ENCODE peak calls at places on chromosome 16, in ten cellular contexts. One of them, this sample, is unnamed.

GRCh38 chr16:54356391-54356790 is 69.8 kb upstream of the IRX3 start:
- DNase-seq in breast epithelium: no peak
- DNase-seq in prostate gland: no peak
- DNase-seq in HCT116: no peak
- DNase-seq in GM23338: no peak
- DNase-seq in endothelial cell of umbilical vein: no peak
- DNase-seq in upper lobe of left lung: no peak
- DNase-seq in stomach: no peak
- DNase-seq in H1: no peak
- DNase-seq in transverse colon: no peak
- DNase-seq in this sample: no peak

GRCh38 chr16:57029161-57030160 is 40.1 kb downstream of the NLRC5 start:
- DNase-seq in HCT116: no peak
- DNase-seq in transverse colon: no peak
- DNase-seq in endothelial cell of umbilical vein: no peak
- DNase-seq in stomach: no peak
- DNase-seq in GM23338: no peak
- DNase-seq in breast epithelium: no peak
- DNase-seq in upper lobe of left lung: no peak
- DNase-seq in H1: no peak
- DNase-seq in prostate gland: no peak
- DNase-seq in this sample: no peak

GRCh38 chr16:73549960-73550359 is 502.0 kb upstream of the ZFHX3 start:
- DNase-seq in transverse colon: no peak
- DNase-seq in prostate gland: no peak
- DNase-seq in breast epithelium: no peak
- DNase-seq in H1: no peak
- DNase-seq in upper lobe of left lung: no peak
- DNase-seq in GM23338: no peak
- DNase-seq in HCT116: no peak
- DNase-seq in stomach: no peak
- DNase-seq in endothelial cell of umbilical vein: no peak
- DNase-seq in this sample: no peak

GRCh38 chr16:68070249-68070725 is 14.9 kb upstream of the NFATC3 start:
- DNase-seq in endothelial cell of umbilical vein: no peak
- DNase-seq in HCT116: no peak
- DNase-seq in upper lobe of left lung: no peak
- DNase-seq in stomach: no peak
- DNase-seq in breast epithelium: no peak
- DNase-seq in H1: peak
- DNase-seq in GM23338: no peak
- DNase-seq in transverse colon: no peak
- DNase-seq in prostate gland: no peak
- DNase-seq in this sample: no peak

GRCh38 chr16:75301804-75302203 is 50.4 kb upstream of the BCAR1 start:
- DNase-seq in breast epithelium: no peak
- DNase-seq in prostate gland: no peak
- DNase-seq in HCT116: no peak
- DNase-seq in transverse colon: no peak
- DNase-seq in GM23338: no peak
- DNase-seq in stomach: no peak
- DNase-seq in endothelial cell of umbilical vein: no peak
- DNase-seq in H1: no peak
- DNase-seq in upper lobe of left lung: no peak
- DNase-seq in this sample: no peak

GRCh38 chr16:84823484-84823883 is 3.7 kb downstream of the CRISPLD2 start:
- DNase-seq in transverse colon: no peak
- DNase-seq in GM23338: no peak
- DNase-seq in H1: no peak
- DNase-seq in stomach: no peak
- DNase-seq in upper lobe of left lung: no peak
- DNase-seq in breast epithelium: no peak
- DNase-seq in HCT116: no peak
- DNase-seq in prostate gland: no peak
- DNase-seq in endothelial cell of umbilical vein: no peak
- DNase-seq in this sample: no peak

GRCh38 chr16:64428463-64428862 is 693.4 kb downstream of the CDH11 start:
- DNase-seq in HCT116: no peak
- DNase-seq in upper lobe of left lung: no peak
- DNase-seq in transverse colon: no peak
- DNase-seq in prostate gland: no peak
- DNase-seq in H1: no peak
- DNase-seq in breast epithelium: no peak
- DNase-seq in GM23338: no peak
- DNase-seq in endothelial cell of umbilical vein: peak
- DNase-seq in stomach: no peak
- DNase-seq in this sample: no peak

GRCh38 chr16:68275611-68276191 is 11.4 kb downstream of the SLC7A6 start:
- DNase-seq in stomach: no peak
- DNase-seq in upper lobe of left lung: no peak
- DNase-seq in GM23338: no peak
- DNase-seq in breast epithelium: no peak
- DNase-seq in prostate gland: peak
- DNase-seq in H1: no peak
- DNase-seq in transverse colon: no peak
- DNase-seq in endothelial cell of umbilical vein: no peak
- DNase-seq in HCT116: no peak
- DNase-seq in this sample: no peak

GRCh38 chr16:31451201-31451600 is 8.1 kb upstream of the ARMC5 start:
- DNase-seq in transverse colon: no peak
- DNase-seq in GM23338: no peak
- DNase-seq in HCT116: no peak
- DNase-seq in upper lobe of left lung: no peak
- DNase-seq in stomach: no peak
- DNase-seq in breast epithelium: no peak
- DNase-seq in H1: no peak
- DNase-seq in endothelial cell of umbilical vein: no peak
- DNase-seq in prostate gland: no peak
- DNase-seq in this sample: no peak

GRCh38 chr16:89268987-89269735 is 51.7 kb downstream of the ZNF778 start:
- DNase-seq in GM23338: no peak
- DNase-seq in upper lobe of left lung: no peak
- DNase-seq in breast epithelium: no peak
- DNase-seq in prostate gland: no peak
- DNase-seq in HCT116: no peak
- DNase-seq in stomach: no peak
- DNase-seq in transverse colon: no peak
- DNase-seq in H1: no peak
- DNase-seq in endothelial cell of umbilical vein: no peak
- DNase-seq in this sample: no peak

GRCh38 chr16:23254338-23254737 is 47.8 kb upstream of the SCNN1B start:
- DNase-seq in endothelial cell of umbilical vein: no peak
- DNase-seq in H1: no peak
- DNase-seq in GM23338: peak
- DNase-seq in upper lobe of left lung: no peak
- DNase-seq in transverse colon: no peak
- DNase-seq in prostate gland: no peak
- DNase-seq in breast epithelium: no peak
- DNase-seq in stomach: no peak
- DNase-seq in HCT116: no peak
- DNase-seq in this sample: no peak

GRCh38 chr16:55041540-55042234 is 111.0 kb downstream of the IRX5 start:
- DNase-seq in prostate gland: no peak
- DNase-seq in HCT116: no peak
- DNase-seq in upper lobe of left lung: no peak
- DNase-seq in breast epithelium: no peak
- DNase-seq in transverse colon: no peak
- DNase-seq in stomach: no peak
- DNase-seq in GM23338: no peak
- DNase-seq in endothelial cell of umbilical vein: no peak
- DNase-seq in H1: no peak
- DNase-seq in this sample: no peak

GRCh38 chr16:67718668-67719047 is 458 bp downstream of the GFOD2 start:
- DNase-seq in upper lobe of left lung: no peak
- DNase-seq in breast epithelium: no peak
- DNase-seq in stomach: no peak
- DNase-seq in transverse colon: peak
- DNase-seq in HCT116: no peak
- DNase-seq in H1: no peak
- DNase-seq in endothelial cell of umbilical vein: peak
- DNase-seq in GM23338: peak
- DNase-seq in prostate gland: no peak
- DNase-seq in this sample: no peak

GRCh38 chr16:70600730-70601129 is 45.6 kb upstream of the IL34 start:
- DNase-seq in transverse colon: no peak
- DNase-seq in breast epithelium: no peak
- DNase-seq in HCT116: no peak
- DNase-seq in endothelial cell of umbilical vein: no peak
- DNase-seq in prostate gland: no peak
- DNase-seq in GM23338: no peak
- DNase-seq in upper lobe of left lung: no peak
- DNase-seq in stomach: no peak
- DNase-seq in H1: no peak
- DNase-seq in this sample: no peak

GRCh38 chr16:14219983-14220382 is 148.9 kb downstream of the MRTFB start:
- DNase-seq in upper lobe of left lung: no peak
- DNase-seq in breast epithelium: no peak
- DNase-seq in transverse colon: no peak
- DNase-seq in GM23338: peak
- DNase-seq in stomach: no peak
- DNase-seq in HCT116: no peak
- DNase-seq in H1: no peak
- DNase-seq in prostate gland: no peak
- DNase-seq in endothelial cell of umbilical vein: no peak
- DNase-seq in this sample: no peak

GRCh38 chr16:19164285-19164684 is 3.8 kb upstream of the SYT17 start:
- DNase-seq in transverse colon: no peak
- DNase-seq in upper lobe of left lung: no peak
- DNase-seq in HCT116: no peak
- DNase-seq in endothelial cell of umbilical vein: no peak
- DNase-seq in H1: no peak
- DNase-seq in stomach: peak
- DNase-seq in GM23338: no peak
- DNase-seq in breast epithelium: no peak
- DNase-seq in prostate gland: peak
- DNase-seq in this sample: no peak
- TF ChIP-seq POLR2AphosphoS5 in transverse colon: no peak
- TF ChIP-seq POLR2AphosphoS5 in upper lobe of left lung: no peak
- TF ChIP-seq POLR2AphosphoS5 in HCT116: no peak
- TF ChIP-seq POLR2AphosphoS5 in endothelial cell of umbilical vein: no peak
- TF ChIP-seq POLR2AphosphoS5 in H1: no peak
- TF ChIP-seq POLR2AphosphoS5 in stomach: no peak
- TF ChIP-seq POLR2AphosphoS5 in GM23338: no peak
- TF ChIP-seq POLR2AphosphoS5 in breast epithelium: no peak
- TF ChIP-seq POLR2AphosphoS5 in prostate gland: peak
- TF ChIP-seq POLR2AphosphoS5 in this sample: no peak

GRCh38 chr16:46621902-46622676 is 910 bp upstream of the SHCBP1 start:
- DNase-seq in H1: no peak
- DNase-seq in prostate gland: no peak
- DNase-seq in endothelial cell of umbilical vein: no peak
- DNase-seq in breast epithelium: no peak
- DNase-seq in HCT116: no peak
- DNase-seq in GM23338: no peak
- DNase-seq in transverse colon: no peak
- DNase-seq in upper lobe of left lung: no peak
- DNase-seq in stomach: no peak
- DNase-seq in this sample: no peak
- H3K27ac ChIP-seq in H1: no peak
- H3K27ac ChIP-seq in prostate gland: no peak
- H3K27ac ChIP-seq in endothelial cell of umbilical vein: no peak
- H3K27ac ChIP-seq in breast epithelium: no peak
- H3K27ac ChIP-seq in HCT116: no peak
- H3K27ac ChIP-seq in GM23338: no peak
- H3K27ac ChIP-seq in transverse colon: no peak
- H3K27ac ChIP-seq in upper lobe of left lung: no peak
- H3K27ac ChIP-seq in stomach: no peak
- H3K27ac ChIP-seq in this sample: no peak

DNA sequence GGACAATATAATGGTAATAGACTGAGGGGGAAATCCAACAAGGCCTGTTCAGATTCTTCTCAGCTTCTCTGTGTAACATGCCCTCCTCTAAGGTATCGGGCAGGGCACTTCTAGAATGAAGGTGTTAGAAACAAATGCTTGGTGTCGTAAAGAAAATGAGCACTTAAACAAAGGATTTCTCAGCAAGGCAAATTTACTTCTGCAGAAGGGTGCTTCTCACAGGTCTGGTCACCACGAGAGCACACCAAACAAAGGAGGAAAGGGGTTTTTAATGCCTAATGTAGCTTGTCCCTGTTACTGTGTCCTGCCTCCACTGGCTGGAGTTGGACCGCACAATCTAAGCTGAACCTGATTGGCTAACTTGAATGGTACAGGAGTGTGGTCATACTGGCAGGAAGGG is 642.6 kb upstream of the CDH8 start:
- DNase-seq in breast epithelium: no peak
- DNase-seq in transverse colon: no peak
- DNase-seq in HCT116: no peak
- DNase-seq in GM23338: no peak
- DNase-seq in endothelial cell of umbilical vein: no peak
- DNase-seq in upper lobe of left lung: no peak
- DNase-seq in stomach: no peak
- DNase-seq in prostate gland: no peak
- DNase-seq in H1: no peak
- DNase-seq in this sample: no peak
- H3K4me3 ChIP-seq in breast epithelium: no peak
- H3K4me3 ChIP-seq in transverse colon: no peak
- H3K4me3 ChIP-seq in HCT116: no peak
- H3K4me3 ChIP-seq in GM23338: no peak
- H3K4me3 ChIP-seq in endothelial cell of umbilical vein: no peak
- H3K4me3 ChIP-seq in upper lobe of left lung: no peak
- H3K4me3 ChIP-seq in stomach: no peak
- H3K4me3 ChIP-seq in prostate gland: no peak
- H3K4me3 ChIP-seq in H1: no peak
- H3K4me3 ChIP-seq in this sample: no peak

GRCh38 chr16:66364117-66364958 is 2.2 kb upstream of the CDH5 start:
- DNase-seq in H1: no peak
- DNase-seq in upper lobe of left lung: no peak
- DNase-seq in HCT116: no peak
- DNase-seq in GM23338: no peak
- DNase-seq in prostate gland: peak
- DNase-seq in transverse colon: peak
- DNase-seq in stomach: no peak
- DNase-seq in endothelial cell of umbilical vein: peak
- DNase-seq in breast epithelium: no peak
- DNase-seq in this sample: no peak

GRCh38 chr16:66365588-66365987 is 903 bp upstream of the CDH5 start:
- DNase-seq in GM23338: no peak
- DNase-seq in H1: no peak
- DNase-seq in upper lobe of left lung: no peak
- DNase-seq in breast epithelium: no peak
- DNase-seq in transverse colon: peak
- DNase-seq in endothelial cell of umbilical vein: peak
- DNase-seq in stomach: no peak
- DNase-seq in HCT116: no peak
- DNase-seq in prostate gland: no peak
- DNase-seq in this sample: no peak

GRCh38 chr16:66364959-66365306 is 1.6 kb upstream of the CDH5 start:
- DNase-seq in prostate gland: no peak
- DNase-seq in endothelial cell of umbilical vein: no peak
- DNase-seq in H1: no peak
- DNase-seq in stomach: no peak
- DNase-seq in transverse colon: no peak
- DNase-seq in HCT116: no peak
- DNase-seq in breast epithelium: no peak
- DNase-seq in GM23338: no peak
- DNase-seq in upper lobe of left lung: no peak
- DNase-seq in this sample: no peak

GRCh38 chr16:66367968-66368891 is 1.7 kb downstream of the CDH5 start:
- DNase-seq in endothelial cell of umbilical vein: peak
- DNase-seq in stomach: no peak
- DNase-seq in H1: no peak
- DNase-seq in breast epithelium: no peak
- DNase-seq in HCT116: no peak
- DNase-seq in upper lobe of left lung: no peak
- DNase-seq in GM23338: peak
- DNase-seq in transverse colon: no peak
- DNase-seq in prostate gland: no peak
- DNase-seq in this sample: no peak

GRCh38 chr16:66366433-66367299 is at the start of gene CDH5:
- DNase-seq in upper lobe of left lung: peak
- DNase-seq in HCT116: no peak
- DNase-seq in H1: no peak
- DNase-seq in endothelial cell of umbilical vein: peak
- DNase-seq in transverse colon: peak
- DNase-seq in GM23338: no peak
- DNase-seq in breast epithelium: peak
- DNase-seq in stomach: no peak
- DNase-seq in prostate gland: peak
- DNase-seq in this sample: no peak
- TF ChIP-seq POLR2AphosphoS5 in upper lobe of left lung: peak
- TF ChIP-seq POLR2AphosphoS5 in HCT116: no peak
- TF ChIP-seq POLR2AphosphoS5 in H1: no peak
- TF ChIP-seq POLR2AphosphoS5 in endothelial cell of umbilical vein: peak
- TF ChIP-seq POLR2AphosphoS5 in transverse colon: peak
- TF ChIP-seq POLR2AphosphoS5 in GM23338: no peak
- TF ChIP-seq POLR2AphosphoS5 in breast epithelium: peak
- TF ChIP-seq POLR2AphosphoS5 in stomach: no peak
- TF ChIP-seq POLR2AphosphoS5 in prostate gland: no peak
- TF ChIP-seq POLR2AphosphoS5 in this sample: no peak